ENCODE peak calls at places on chromosomes 3 and 15, in ten cellular contexts. O is fibroblast of pulmonary artery, H is cardiac muscle cell, X is HCT116, A is fibroblast of lung, E is brain microvascular endothelial cell, V is kidney, N is MM.1S, G is AG04450, W is neural progenitor cell. F is an unnamed sample.

GRCh38 chr3:154783053-154784037 is 296.8 kb upstream of the MME start:
- DNase-seq in O (no peak), H (no peak), X (no peak), A (no peak), E (no peak), V (no peak), N (no peak), G (no peak), W (no peak), F (no peak)

GRCh38 chr3:116057403-116058006 is 387.8 kb downstream of the LSAMP start:
- DNase-seq in O (no peak), H (no peak), X (no peak), A (peak), E (no peak), V (no peak), N (no peak), G (no peak), W (no peak), F (peak)

GRCh38 chr3:160343132-160343531 is 55.9 kb downstream of the IFT80 start:
- DNase-seq in O (peak), H (peak), X (no peak), A (peak), E (no peak), V (no peak), N (peak), G (no peak), W (peak), F (peak)

GRCh38 chr15:81293728-81294500 is 30.0 kb downstream of the STARD5 start:
- DNase-seq in O (no peak), H (no peak), X (no peak), A (no peak), E (no peak), V (no peak), N (peak), G (no peak), W (no peak), F (no peak)

GRCh38 chr3:46987485-46988401 is 8.3 kb downstream of the NBEAL2 start:
- DNase-seq in O (peak), H (no peak), X (no peak), A (no peak), E (no peak), V (peak), N (peak), G (no peak), W (no peak), F (no peak)

GRCh38 chr15:39665629-39666245 is 84.9 kb downstream of the THBS1 start:
- DNase-seq in O (no peak), H (no peak), X (no peak), A (no peak), E (no peak), V (no peak), N (no peak), G (no peak), W (no peak), F (no peak)

GRCh38 chr3:28667646-28668376 is 319.2 kb upstream of the AZI2 start:
- DNase-seq in O (peak), H (peak), X (peak), A (peak), E (peak), V (peak), N (peak), G (peak), W (peak), F (peak)

GRCh38 chr3:9948586-9948985 is 3.6 kb downstream of the PRRT3 start:
- DNase-seq in O (no peak), H (no peak), X (no peak), A (no peak), E (no peak), V (no peak), N (no peak), G (no peak), W (no peak), F (no peak)

GRCh38 chr15:74240897-74241614 is 4.9 kb downstream of the CCDC33 start:
- DNase-seq in O (no peak), H (no peak), X (no peak), A (no peak), E (no peak), V (peak), N (no peak), G (no peak), W (no peak), F (no peak)

GRCh38 chr15:88940110-88940675 is 27.0 kb upstream of the MFGE8 start:
- DNase-seq in O (no peak), H (no peak), X (no peak), A (no peak), E (no peak), V (no peak), N (no peak), G (no peak), W (no peak), F (no peak)

GRCh38 chr3:112020653-112021052 is 13.9 kb upstream of the TMPRSS7 start:
- DNase-seq in O (no peak), H (no peak), X (no peak), A (no peak), E (no peak), V (no peak), N (no peak), G (no peak), W (peak), F (no peak)

GRCh38 chr15:64452988-64453688 is 7.2 kb upstream of the ZNF609 start:
- DNase-seq in O (peak), H (no peak), X (no peak), A (peak), E (no peak), V (no peak), N (no peak), G (no peak), W (peak), F (no peak)

GRCh38 chr3:62659660-62660059 is 215.6 kb downstream of the CADPS start:
- DNase-seq in O (no peak), H (no peak), X (no peak), A (no peak), E (no peak), V (no peak), N (no peak), G (no peak), W (no peak), F (no peak)
- TF ChIP-seq CTCF in O (no peak), H (peak), X (peak), A (no peak), E (no peak), V (no peak), N (no peak), G (no peak), W (peak), F (no peak)

DNA sequence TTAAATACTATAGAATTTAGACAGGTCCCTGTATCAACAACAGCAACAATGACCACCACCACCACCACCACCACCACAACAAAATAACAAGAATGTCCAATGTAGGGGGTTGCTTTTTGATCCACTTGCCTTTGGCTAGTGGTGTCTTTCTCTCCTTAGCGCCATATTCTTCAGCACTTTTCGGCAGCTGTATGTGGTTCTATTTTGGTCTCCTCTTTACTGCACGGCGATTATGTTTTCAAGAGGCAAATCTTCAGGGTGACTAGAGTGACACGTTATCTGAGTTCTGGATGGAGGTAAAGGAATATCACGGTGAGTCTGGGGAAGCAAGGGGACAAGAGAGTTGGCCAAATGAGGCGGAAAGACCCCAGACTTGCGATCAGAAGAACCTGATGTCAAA is 56.1 kb downstream of the ST6GAL1 start:
- DNase-seq in O (no peak), H (peak), X (no peak), A (no peak), E (no peak), V (no peak), N (peak), G (no peak), W (no peak), F (no peak)
- H3K4me3 ChIP-seq in O (no peak), H (no peak), X (no peak), A (no peak), E (no peak), V (no peak), N (peak), G (no peak), W (no peak), F (no peak)

GRCh38 chr3:157071744-157072525 is 88.0 kb downstream of the CCNL1 start:
- DNase-seq in O (no peak), H (no peak), X (no peak), A (no peak), E (no peak), V (no peak), N (no peak), G (no peak), W (no peak), F (no peak)
- TF ChIP-seq CTCF in O (no peak), H (no peak), X (no peak), A (no peak), E (no peak), V (no peak), N (no peak), G (no peak), W (no peak), F (no peak)

DNA sequence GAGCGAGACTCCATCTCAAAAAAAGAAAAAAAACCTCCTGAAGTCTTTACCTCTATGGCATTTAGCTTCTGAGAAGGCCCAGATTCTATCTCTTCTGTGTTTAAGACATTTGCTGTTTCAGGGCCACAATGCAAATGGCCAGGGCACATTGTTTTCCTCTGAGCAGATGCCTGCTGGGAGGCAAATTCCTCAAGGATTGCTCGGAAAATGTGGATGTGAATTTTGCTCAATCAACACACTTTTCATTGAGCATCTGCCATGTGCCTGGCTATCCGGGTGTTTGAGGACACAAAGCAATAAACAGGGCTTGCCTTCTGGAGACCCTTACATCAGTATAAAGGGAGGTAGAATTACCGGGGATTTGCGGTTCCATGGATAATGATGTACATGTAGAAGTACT is 20.0 kb downstream of the TRIM71 start:
- DNase-seq in O (no peak), H (no peak), X (no peak), A (no peak), E (no peak), V (no peak), N (no peak), G (no peak), W (peak), F (no peak)
- H3K4me3 ChIP-seq in O (no peak), H (no peak), X (no peak), A (no peak), E (no peak), V (no peak), N (no peak), G (no peak), W (peak), F (no peak)

F was measured in astrocyte of the cerebellum.